ENCODE peak calls at places on chromosome 9, in six cellular contexts. F is uterus, R is astrocyte, Q is H9, H is dorsolateral prefrontal cortex, U is WERI-Rb-1. D is an unnamed sample.

GRCh38 chr9:81391457-81391825 is 297.9 kb downstream of the TLE1 start:
- DNase-seq in F (no peak), U (no peak), Q (no peak), R (no peak), H (no peak), D (no peak)

GRCh38 chr9:136080716-136081112 is 14.4 kb downstream of the NACC2 start:
- DNase-seq in F (no peak), Q (peak), H (no peak), R (no peak), U (no peak), D (no peak)

GRCh38 chr9:109082091-109082620 is 37.6 kb downstream of the TMEM245 start:
- DNase-seq in F (no peak), Q (no peak), R (no peak), U (no peak), H (no peak), D (no peak)

GRCh38 chr9:77131411-77131810 is 45.9 kb upstream of the VPS13A start:
- DNase-seq in U (no peak), F (no peak), Q (no peak), R (no peak), H (no peak), D (no peak)

GRCh38 chr9:114421147-114421546 is 33.4 kb upstream of the AKNA start:
- DNase-seq in U (no peak), Q (no peak), R (no peak), H (no peak), F (no peak), D (no peak)

GRCh38 chr9:128211551-128212281 is 8.5 kb downstream of the DNM1 start:
- DNase-seq in U (no peak), H (no peak), F (no peak), R (no peak), Q (no peak), D (no peak)

GRCh38 chr9:126700903-126701819 is 87.4 kb downstream of the LMX1B start:
- DNase-seq in R (no peak), F (no peak), H (peak), Q (no peak), U (peak), D (peak)

GRCh38 chr9:91246842-91247241 is 114.9 kb downstream of the AUH start:
- DNase-seq in F (no peak), R (no peak), Q (no peak), H (peak), U (no peak), D (no peak)

GRCh38 chr9:86102626-86103025 is 3.3 kb upstream of the GOLM1 start:
- DNase-seq in U (no peak), R (no peak), F (no peak), H (no peak), Q (no peak), D (no peak)

GRCh38 chr9:110579763-110580255 is 268 bp upstream of the SVEP1 start:
- DNase-seq in Q (peak), R (peak), U (no peak), H (no peak), F (peak), D (peak)

GRCh38 chr9:84846501-84847323 is 177.2 kb downstream of the NTRK2 start:
- DNase-seq in U (no peak), R (no peak), Q (no peak), H (no peak), F (no peak), D (no peak)

GRCh38 chr9:132754236-132754635 is 84.0 kb downstream of the GTF3C4 start:
- DNase-seq in H (no peak), U (no peak), R (no peak), F (no peak), Q (no peak), D (peak)

GRCh38 chr9:122777935-122778671 is 10.6 kb upstream of the OR5C1 start:
- DNase-seq in F (no peak), H (no peak), Q (no peak), U (no peak), R (peak), D (no peak)

GRCh38 chr9:4297151-4297794 is 2.6 kb downstream of the GLIS3 start:
- DNase-seq in Q (peak), R (peak), H (peak), U (peak), F (peak), D (peak)

GRCh38 chr9:27279611-27280010 is 17.3 kb downstream of the EQTN start:
- DNase-seq in H (no peak), F (no peak), R (no peak), U (no peak), Q (no peak), D (no peak)

GRCh38 chr9:27280249-27280648 is 16.7 kb downstream of the EQTN start:
- DNase-seq in F (no peak), R (no peak), H (no peak), U (no peak), Q (no peak), D (no peak)

GRCh38 chr9:27273186-27273585 is 23.8 kb downstream of the EQTN start:
- DNase-seq in F (no peak), U (no peak), H (no peak), R (no peak), Q (no peak), D (no peak)

GRCh38 chr9:27278374-27278773 is 18.6 kb downstream of the EQTN start:
- DNase-seq in Q (no peak), R (no peak), F (no peak), H (no peak), U (no peak), D (no peak)

GRCh38 chr9:27276182-27277030 is 20.5 kb downstream of the EQTN start:
- DNase-seq in H (no peak), F (no peak), Q (no peak), U (peak), R (peak), D (no peak)
- TF ChIP-seq CTCF in H (peak), F (peak), Q (peak), U (peak), R (peak), D (peak)

GRCh38 chr9:70811638-70812037 is 309.8 kb downstream of the TRPM3 start:
- DNase-seq in F (no peak), R (no peak), U (no peak), H (no peak), Q (no peak), D (no peak)
- H3K27ac ChIP-seq in F (no peak), R (no peak), U (no peak), H (no peak), Q (no peak), D (no peak)

DNA sequence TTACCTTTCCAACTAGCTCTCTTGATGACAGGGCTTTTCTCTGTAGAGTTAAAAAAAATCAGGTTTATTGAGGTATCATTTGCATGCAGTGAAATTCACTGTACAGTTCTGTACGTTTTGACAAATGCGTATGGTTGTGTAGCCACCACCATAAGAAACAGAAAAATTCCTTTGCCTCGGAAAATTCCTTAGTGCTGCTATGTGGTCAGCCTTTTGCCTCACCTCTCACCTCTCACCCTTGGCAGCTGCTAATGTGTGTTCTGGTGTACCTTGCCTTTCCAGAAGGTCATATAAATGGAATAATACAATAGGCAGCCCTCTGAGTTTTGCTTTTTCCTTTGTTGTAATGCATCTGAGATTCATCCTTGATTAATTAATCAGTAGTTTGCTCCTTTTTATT is 28.4 kb downstream of the PCSK5 start:
- DNase-seq in R (no peak), F (no peak), H (no peak), U (no peak), Q (no peak), D (no peak)
- TF ChIP-seq CTCF in R (no peak), F (no peak), H (no peak), U (no peak), Q (no peak), D (no peak)

GRCh38 chr9:38043931-38044623 is 24.9 kb downstream of the SHB start:
- DNase-seq in U (no peak), F (no peak), H (no peak), Q (no peak), R (no peak), D (no peak)

GRCh38 chr9:38044706-38045105 is 24.3 kb downstream of the SHB start:
- DNase-seq in F (no peak), U (no peak), Q (no peak), R (no peak), H (no peak), D (no peak)

GRCh38 chr9:38048319-38048969 is 20.6 kb downstream of the SHB start:
- DNase-seq in H (no peak), R (peak), Q (no peak), U (no peak), F (no peak), D (no peak)

GRCh38 chr9:38047301-38048251 is 21.5 kb downstream of the SHB start:
- DNase-seq in F (no peak), H (peak), U (no peak), Q (peak), R (peak), D (peak)

DNA sequence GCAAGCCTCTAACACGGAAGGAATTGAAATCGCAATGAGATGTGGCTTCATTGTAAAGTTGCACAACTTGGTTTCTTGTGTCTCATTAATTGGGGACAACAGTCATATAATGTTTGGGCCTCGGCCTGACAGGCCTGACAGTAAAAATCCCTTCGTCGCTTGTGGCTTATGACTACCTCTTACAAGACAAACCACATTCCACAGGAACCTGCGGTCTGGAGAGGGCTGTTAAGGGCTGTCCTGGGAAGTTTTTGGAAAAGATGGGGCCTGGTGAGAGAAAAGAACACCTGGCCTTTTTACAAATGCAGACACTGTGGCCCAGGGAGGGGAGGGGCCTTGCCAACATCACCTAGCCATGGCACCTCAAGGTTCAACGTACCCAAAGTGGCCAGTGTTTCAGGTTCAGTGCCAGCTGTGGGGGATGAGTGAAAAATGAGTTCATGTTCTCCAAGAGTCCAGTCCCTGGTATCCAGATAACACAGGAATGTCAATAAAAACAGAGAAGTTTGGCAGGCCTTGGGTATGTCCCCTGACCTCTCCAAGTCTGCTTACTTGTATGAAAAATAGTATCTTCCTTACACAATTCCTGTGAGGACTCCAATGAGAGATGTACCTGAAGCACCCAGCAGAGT is 22.2 kb downstream of the SHB start:
- DNase-seq in F (no peak), U (no peak), Q (peak), R (peak), H (no peak), D (no peak)
- H3K27ac ChIP-seq in F (no peak), U (no peak), Q (peak), R (peak), H (peak), D (peak)

DNA sequence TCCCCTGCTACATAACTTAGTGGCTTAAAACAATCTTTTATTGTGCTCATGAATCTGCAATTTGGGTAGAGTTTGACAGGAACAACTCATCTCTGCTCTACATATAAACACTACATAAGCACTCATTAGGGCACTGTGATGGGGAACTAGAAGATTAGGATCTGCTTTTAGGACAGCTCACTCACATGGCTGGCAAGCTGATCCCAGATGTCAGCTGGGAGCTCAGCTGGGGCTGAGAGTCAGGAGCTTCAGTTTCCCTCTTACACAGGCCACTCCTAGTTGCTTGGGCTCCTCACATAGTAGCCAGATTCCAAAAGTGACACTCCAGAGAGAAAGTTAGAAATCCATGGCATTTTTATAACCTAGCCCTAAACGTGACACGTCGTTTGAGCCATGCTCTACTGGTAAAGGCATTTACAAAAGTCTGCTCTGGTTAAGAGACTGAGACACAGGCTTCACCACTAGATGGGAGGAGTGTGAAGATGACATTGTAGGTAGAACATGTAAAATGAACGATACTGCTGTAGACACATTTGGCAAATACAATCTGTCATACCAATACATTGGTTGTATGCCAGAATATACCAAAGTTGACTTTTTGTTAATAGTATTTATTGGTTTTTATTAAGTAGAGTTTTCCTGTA is 23.6 kb downstream of the SCAI start:
- DNase-seq in R (no peak), Q (no peak), H (no peak), U (peak), F (no peak), D (no peak)
- TF ChIP-seq CTCF in R (no peak), Q (no peak), H (no peak), U (peak), F (no peak), D (peak)

GRCh38 chr9:69062195-69062594 is 26.6 kb downstream of the FXN start:
- DNase-seq in R (no peak), F (no peak), H (no peak), U (no peak), Q (no peak), D (no peak)
- H3K27ac ChIP-seq in R (no peak), F (no peak), H (no peak), U (no peak), Q (no peak), D (no peak)

DNA sequence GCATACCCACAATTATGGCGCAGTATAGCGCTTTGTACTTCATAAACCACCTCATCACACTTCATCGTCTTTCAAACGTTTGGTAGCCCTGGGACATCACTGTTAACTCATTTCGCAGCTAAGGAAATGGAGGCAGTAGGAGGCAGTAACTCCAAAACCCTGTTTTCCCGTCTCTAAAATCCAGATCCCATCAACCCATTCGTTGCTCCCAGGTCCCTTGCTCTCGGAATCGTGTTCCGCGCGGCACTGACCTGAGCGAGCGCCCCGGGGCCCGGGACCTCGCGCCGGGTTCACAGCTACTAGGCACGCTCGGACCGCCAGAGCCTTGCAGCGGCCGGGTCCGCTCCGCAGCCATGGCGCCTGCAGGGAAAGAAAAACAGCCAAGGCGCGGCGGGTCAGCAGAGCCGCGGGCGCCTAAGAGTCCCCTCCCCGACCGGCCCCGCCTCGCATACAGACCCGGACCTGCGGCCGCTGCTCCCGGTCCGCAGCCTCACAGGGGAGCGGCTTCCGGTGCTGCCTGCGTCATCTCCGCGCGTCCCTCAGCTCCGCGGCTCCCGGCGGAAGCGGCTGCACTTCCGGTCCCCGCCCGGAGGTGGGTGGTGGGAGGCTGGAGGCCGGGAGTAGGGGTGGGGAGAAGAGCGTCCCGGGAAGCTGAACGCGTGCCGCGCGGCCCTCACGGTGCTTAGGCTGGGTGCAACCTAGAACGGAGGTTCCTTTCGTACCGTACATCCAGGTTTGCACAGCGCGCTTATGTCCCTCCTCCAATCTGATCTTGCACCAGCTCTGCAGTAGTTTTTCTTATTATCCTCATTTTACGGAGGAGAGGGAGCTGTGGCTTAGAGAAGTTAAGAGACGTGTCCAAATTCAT is at the start of gene FBXW2:
- DNase-seq in U (peak), F (peak), R (peak), Q (peak), H (peak), D (peak)
- TF ChIP-seq CTCF in U (no peak), F (peak), R (no peak), Q (no peak), H (peak), D (no peak)

GRCh38 chr9:121073038-121073437 is 1.7 kb upstream of the CNTRL start:
- DNase-seq in H (no peak), R (peak), U (no peak), Q (no peak), F (peak), D (no peak)

GRCh38 chr9:121075251-121076036 is 689 bp downstream of the CNTRL start:
- DNase-seq in U (no peak), R (no peak), H (no peak), F (no peak), Q (no peak), D (no peak)

GRCh38 chr9:121071356-121071755 is 3.4 kb upstream of the CNTRL start:
- DNase-seq in R (no peak), F (no peak), H (no peak), Q (no peak), U (no peak), D (no peak)

GRCh38 chr9:121074370-121075250 is at the start of gene CNTRL:
- DNase-seq in U (peak), Q (peak), R (peak), F (peak), H (peak), D (peak)
- H3K27ac ChIP-seq in U (peak), Q (no peak), R (peak), F (peak), H (peak), D (peak)

GRCh38 chr9:88775559-88775958 is 215.7 kb upstream of the S1PR3 start:
- DNase-seq in H (no peak), F (no peak), R (peak), Q (no peak), U (no peak), D (no peak)

GRCh38 chr9:88775037-88775471 is 216.2 kb upstream of the S1PR3 start:
- DNase-seq in R (peak), H (no peak), F (peak), U (no peak), Q (no peak), D (no peak)

GRCh38 chr9:88772602-88773001 is 218.7 kb upstream of the S1PR3 start:
- DNase-seq in F (no peak), H (no peak), R (peak), Q (no peak), U (no peak), D (no peak)

GRCh38 chr9:88773119-88773518 is 218.1 kb upstream of the S1PR3 start:
- DNase-seq in U (no peak), Q (no peak), H (no peak), F (no peak), R (no peak), D (no peak)

GRCh38 chr9:88773627-88774244 is 217.5 kb upstream of the S1PR3 start:
- DNase-seq in R (peak), U (no peak), Q (no peak), H (no peak), F (no peak), D (no peak)
- TF ChIP-seq CTCF in R (no peak), U (no peak), Q (no peak), H (no peak), F (no peak), D (peak)

GRCh38 chr9:111622626-111623025 is 8.5 kb upstream of the DNAJC25 start:
- DNase-seq in U (no peak), Q (no peak), F (no peak), R (peak), H (no peak), D (no peak)
- H3K27ac ChIP-seq in U (no peak), Q (no peak), F (no peak), R (no peak), H (no peak), D (no peak)